ENCODE peak calls at places on chromosomes 4 and X, in eight cellular contexts. One of them, this sample, is unnamed.
A peak's percentile ranks its signal among the peaks of the same experiment; 100 is the strongest.

GRCh38 chr4:187171731-187172339 is 448.2 kb upstream of the FAT1 start:
- DNase-seq in mesendoderm: no peak
- DNase-seq in tibial nerve: no peak
- DNase-seq in ureter: no peak
- DNase-seq in A172: no peak
- DNase-seq in bronchial epithelial cell: peak; percentile 61
- DNase-seq in NCI-H774: no peak
- DNase-seq in stimulated activated CD8-positive, alpha-beta memory T cell treated with anti-CD3 and anti-CD28 coated beads, Interleukin-15, amount 100 ng/mL, for 4 hours: no peak
- DNase-seq in this sample: no peak

GRCh38 chrX:49260221-49260985 is 4.1 kb downstream of the FOXP3 start:
- DNase-seq in mesendoderm: no peak
- DNase-seq in tibial nerve: no peak
- DNase-seq in ureter: no peak
- DNase-seq in A172: no peak
- DNase-seq in bronchial epithelial cell: no peak
- DNase-seq in NCI-H774: no peak
- DNase-seq in stimulated activated CD8-positive, alpha-beta memory T cell treated with anti-CD3 and anti-CD28 coated beads, Interleukin-15, amount 100 ng/mL, for 4 hours: no peak
- DNase-seq in this sample: no peak

GRCh38 chr4:74638001-74638400 is 156.3 kb downstream of the BTC start:
- DNase-seq in mesendoderm: no peak
- DNase-seq in tibial nerve: no peak
- DNase-seq in ureter: no peak
- DNase-seq in A172: no peak
- DNase-seq in bronchial epithelial cell: no peak
- DNase-seq in NCI-H774: no peak
- DNase-seq in stimulated activated CD8-positive, alpha-beta memory T cell treated with anti-CD3 and anti-CD28 coated beads, Interleukin-15, amount 100 ng/mL, for 4 hours: no peak
- DNase-seq in this sample: no peak

GRCh38 chr4:42671431-42672194 is 14.7 kb upstream of the ATP8A1 start:
- DNase-seq in mesendoderm: peak; percentile 42
- DNase-seq in tibial nerve: no peak
- DNase-seq in ureter: no peak
- DNase-seq in A172: no peak
- DNase-seq in bronchial epithelial cell: no peak
- DNase-seq in NCI-H774: no peak
- DNase-seq in stimulated activated CD8-positive, alpha-beta memory T cell treated with anti-CD3 and anti-CD28 coated beads, Interleukin-15, amount 100 ng/mL, for 4 hours: peak; percentile 21
- DNase-seq in this sample: no peak

GRCh38 chr4:117455088-117455487 is 369.7 kb upstream of the TRAM1L1 start:
- DNase-seq in mesendoderm: no peak
- DNase-seq in tibial nerve: no peak
- DNase-seq in ureter: no peak
- DNase-seq in A172: no peak
- DNase-seq in bronchial epithelial cell: no peak
- DNase-seq in NCI-H774: no peak
- DNase-seq in stimulated activated CD8-positive, alpha-beta memory T cell treated with anti-CD3 and anti-CD28 coated beads, Interleukin-15, amount 100 ng/mL, for 4 hours: no peak
- DNase-seq in this sample: no peak

GRCh38 chr4:23438764-23439163 is 451.1 kb downstream of the PPARGC1A start:
- DNase-seq in mesendoderm: no peak
- DNase-seq in tibial nerve: no peak
- DNase-seq in ureter: no peak
- DNase-seq in A172: peak; percentile 15
- DNase-seq in bronchial epithelial cell: peak; percentile 28
- DNase-seq in NCI-H774: no peak
- DNase-seq in stimulated activated CD8-positive, alpha-beta memory T cell treated with anti-CD3 and anti-CD28 coated beads, Interleukin-15, amount 100 ng/mL, for 4 hours: no peak
- DNase-seq in this sample: no peak

GRCh38 chrX:145817299-145817665 is 347 bp upstream of the SLITRK2 start:
- DNase-seq in mesendoderm: peak; percentile 48
- DNase-seq in tibial nerve: no peak
- DNase-seq in ureter: no peak
- DNase-seq in A172: no peak
- DNase-seq in bronchial epithelial cell: no peak
- DNase-seq in NCI-H774: no peak
- DNase-seq in stimulated activated CD8-positive, alpha-beta memory T cell treated with anti-CD3 and anti-CD28 coated beads, Interleukin-15, amount 100 ng/mL, for 4 hours: no peak
- DNase-seq in this sample: no peak

GRCh38 chr4:107718351-107718965 is 1.6 kb downstream of the PAPSS1 start:
- DNase-seq in mesendoderm: no peak
- DNase-seq in tibial nerve: no peak
- DNase-seq in ureter: no peak
- DNase-seq in A172: no peak
- DNase-seq in bronchial epithelial cell: no peak
- DNase-seq in NCI-H774: no peak
- DNase-seq in stimulated activated CD8-positive, alpha-beta memory T cell treated with anti-CD3 and anti-CD28 coated beads, Interleukin-15, amount 100 ng/mL, for 4 hours: no peak
- DNase-seq in this sample: no peak

GRCh38 chr4:78629991-78630541 is 78.5 kb downstream of the ANXA3 start:
- DNase-seq in mesendoderm: peak; percentile 95
- DNase-seq in tibial nerve: no peak
- DNase-seq in ureter: no peak
- DNase-seq in A172: no peak
- DNase-seq in bronchial epithelial cell: no peak
- DNase-seq in NCI-H774: no peak
- DNase-seq in stimulated activated CD8-positive, alpha-beta memory T cell treated with anti-CD3 and anti-CD28 coated beads, Interleukin-15, amount 100 ng/mL, for 4 hours: no peak
- DNase-seq in this sample: no peak